ENCODE peak calls at places on chromosomes 11 and 22, in eight cellular contexts. B is AG09319; N is EL; I is GM13977; L is central memory CD8-positive, alpha-beta T cell; S is OCI-LY7; Z is psoas muscle; J is AG08395. V is an unnamed sample.

GRCh38 chr11:92841719-92842118 is 127.7 kb upstream of the MTNR1B start:
- DNase-seq in B (no peak), S (no peak), Z (no peak), J (no peak), N (peak; percentile 49), L (no peak), I (no peak), V (peak; percentile 25)

GRCh38 chr22:39288135-39288898 is 31.1 kb downstream of the RPL3 start:
- DNase-seq in S (no peak), L (no peak), J (no peak), N (no peak), I (no peak), B (no peak), Z (no peak), V (no peak)

GRCh38 chr22:24937114-24937513 is 9.4 kb downstream of the LHFPL7 start:
- DNase-seq in Z (no peak), J (peak; percentile 31), S (peak; percentile 11), I (no peak), B (no peak), N (peak; percentile 7), L (no peak), V (no peak)

GRCh38 chr11:62497132-62497915 is 49.3 kb downstream of the AHNAK start:
- DNase-seq in N (peak; percentile 59), J (peak; percentile 58), S (peak; percentile 26), Z (no peak), B (no peak), I (no peak), L (no peak), V (peak; percentile 68)

GRCh38 chr22:41920271-41920976 is 5.5 kb upstream of the SHISA8 start:
- DNase-seq in J (no peak), B (no peak), I (peak; percentile 64), Z (no peak), N (no peak), S (peak; percentile 77), L (no peak), V (no peak)

GRCh38 chr11:88538088-88538487 is 200.6 kb upstream of the CTSC start:
- DNase-seq in B (no peak), Z (no peak), I (no peak), L (no peak), N (peak; percentile 63), S (no peak), J (peak; percentile 23), V (peak; percentile 70)

GRCh38 chr11:71418643-71419042 is 29.6 kb downstream of the DHCR7 start:
- DNase-seq in L (no peak), Z (no peak), S (peak; percentile 78), N (no peak), J (no peak), B (no peak), I (peak; percentile 45), V (no peak)

GRCh38 chr22:48752451-48753380 is 1075.0 kb downstream of the BRD1 start:
- DNase-seq in Z (no peak), N (no peak), I (peak; percentile 26), S (no peak), L (peak; percentile 9), J (no peak), B (no peak), V (no peak)

GRCh38 chr11:115104851-115105453 is 399.3 kb downstream of the CADM1 start:
- DNase-seq in N (no peak), I (no peak), J (no peak), L (no peak), Z (no peak), S (no peak), B (no peak), V (no peak)

GRCh38 chr11:69939551-69940245 is 120.5 kb upstream of the FGF3 start:
- DNase-seq in L (no peak), J (no peak), S (no peak), N (no peak), I (no peak), Z (peak; percentile 66), B (no peak), V (no peak)

GRCh38 chr22:24697671-24698082 is 76.8 kb downstream of the PIWIL3 start:
- DNase-seq in J (no peak), N (no peak), L (no peak), I (no peak), B (no peak), Z (no peak), S (no peak), V (no peak)

GRCh38 chr22:33678523-33678922 is 241.8 kb downstream of the LARGE1 start:
- DNase-seq in B (no peak), J (peak; percentile 6), I (no peak), L (no peak), N (no peak), Z (no peak), S (no peak), V (no peak)

GRCh38 chr11:130159657-130160459 is at the start of gene ST14:
- DNase-seq in L (no peak), J (no peak), B (no peak), Z (no peak), I (peak; percentile 54), N (no peak), S (peak; percentile 70), V (no peak)

GRCh38 chr11:95918720-95919119 is 5.2 kb downstream of the MTMR2 start:
- DNase-seq in L (no peak), Z (no peak), J (no peak), N (no peak), B (no peak), S (no peak), I (no peak), V (no peak)

GRCh38 chr11:124920870-124921609 is 2.0 kb downstream of the HEPN1 start:
- DNase-seq in L (peak; percentile 50), J (peak; percentile 45), I (peak; percentile 83), S (no peak), B (no peak), N (peak; percentile 74), Z (peak; percentile 87), V (peak; percentile 56)

GRCh38 chr11:68342459-68343158 is 30.2 kb downstream of the LRP5 start:
- DNase-seq in S (no peak), J (no peak), B (no peak), I (no peak), Z (no peak), L (no peak), N (no peak), V (no peak)